ENCODE peak calls at places on chromosome 7, in nine cellular contexts. H is DMS153; S is coronary artery; B is uterus; I is stimulated activated CD4-positive, alpha-beta T cell treated with anti-CD3 and anti-CD28 coated beads, Interleukin-15, amount 100 ng/mL, for 1 hour; P is activated naive CD4-positive, alpha-beta T cell; J is CD14-positive monocyte; Y is activated CD4-positive, alpha-beta memory T cell treated with anti-CD3 and anti-CD28 coated beads for 36 hours; A is NCI-H1105. R is an unnamed sample.

GRCh38 chr7:127474457-127474856 is 81.9 kb upstream of the ZNF800 start:
- DNase-seq in H (no peak), B (no peak), A (no peak), S (no peak), I (no peak), Y (no peak), J (no peak), P (no peak), R (no peak)

GRCh38 chr7:19610194-19610943 is 98.5 kb downstream of the POLR1F start:
- DNase-seq in I (no peak), B (no peak), J (no peak), P (no peak), S (no peak), Y (no peak), A (no peak), H (no peak), R (no peak)

GRCh38 chr7:78080811-78081210 is 282.2 kb downstream of the PHTF2 start:
- DNase-seq in Y (no peak), I (no peak), A (no peak), B (no peak), J (no peak), P (no peak), S (no peak), H (no peak), R (no peak)

GRCh38 chr7:132225216-132226030 is 350.8 kb downstream of the PLXNA4 start:
- DNase-seq in B (no peak), A (no peak), H (no peak), I (no peak), J (no peak), P (no peak), S (no peak), Y (no peak), R (no peak)

GRCh38 chr7:151592330-151592729 is 72.6 kb upstream of the RHEB start:
- DNase-seq in J (no peak), I (no peak), P (no peak), A (no peak), H (no peak), B (no peak), S (peak), Y (no peak), R (no peak)

GRCh38 chr7:138257459-138258193 is 181.4 kb downstream of the AKR1D1 start:
- DNase-seq in Y (no peak), S (no peak), J (peak), I (no peak), A (no peak), P (no peak), H (no peak), B (peak), R (no peak)

GRCh38 chr7:81190997-81191747 is 272.3 kb upstream of the SEMA3C start:
- DNase-seq in P (no peak), H (no peak), I (no peak), S (no peak), Y (no peak), B (no peak), J (no peak), A (no peak), R (no peak)

GRCh38 chr7:44693641-44694313 is 54.9 kb upstream of the ZMIZ2 start:
- DNase-seq in P (no peak), J (no peak), I (no peak), S (no peak), Y (no peak), B (no peak), A (no peak), H (no peak), R (peak)

GRCh38 chr7:87702326-87702725 is 74.1 kb downstream of the RUNDC3B start:
- DNase-seq in Y (no peak), B (no peak), I (no peak), P (no peak), A (no peak), H (no peak), J (no peak), S (no peak), R (no peak)

GRCh38 chr7:22667562-22668239 is 59.3 kb upstream of the IL6 start:
- DNase-seq in Y (no peak), P (no peak), I (no peak), A (no peak), J (no peak), B (no peak), H (peak), S (no peak), R (no peak)

GRCh38 chr7:31493714-31494181 is 20.1 kb upstream of the ITPRID1 start:
- DNase-seq in J (no peak), P (no peak), I (no peak), S (no peak), A (no peak), H (peak), B (no peak), Y (no peak), R (no peak)

GRCh38 chr7:137626469-137627067 is 220.2 kb downstream of the DGKI start:
- DNase-seq in A (no peak), I (no peak), P (no peak), H (no peak), J (no peak), S (no peak), B (no peak), Y (peak), R (no peak)

GRCh38 chr7:55641273-55641691 is 69.0 kb upstream of the VOPP1 start:
- DNase-seq in H (peak), A (peak), S (no peak), Y (peak), J (no peak), B (peak), I (no peak), P (no peak), R (peak)

GRCh38 chr7:29801929-29802328 is 4.4 kb upstream of the WIPF3 start:
- DNase-seq in J (no peak), Y (no peak), S (no peak), B (no peak), P (no peak), H (no peak), A (no peak), I (no peak), R (no peak)

GRCh38 chr7:130435455-130435854 is 5.4 kb downstream of the CEP41 start:
- DNase-seq in Y (no peak), J (no peak), H (no peak), P (no peak), I (no peak), S (no peak), B (no peak), A (no peak), R (no peak)